ENCODE peak calls at places on chromosome 2, in four cellular contexts. One of them, this sample, is unnamed. For H3K36me3, the result is how much of the 10 kb centered on the place peaks cover.

GRCh38 chr2:182055993-182056392 is 70.3 kb downstream of the PPP1R1C start:
- DNase-seq in breast epithelium: no peak
- DNase-seq in H1: no peak
- DNase-seq in HCT116: no peak
- DNase-seq in this sample: no peak

GRCh38 chr2:219681301-219682290 is 54.2 kb downstream of the SLC4A3 start:
- DNase-seq in breast epithelium: no peak
- DNase-seq in H1: no peak
- DNase-seq in HCT116: no peak
- DNase-seq in this sample: no peak

GRCh38 chr2:241011751-241012510 is 13.5 kb downstream of the SNED1 start:
- DNase-seq in breast epithelium: peak
- DNase-seq in H1: no peak
- DNase-seq in HCT116: no peak
- DNase-seq in this sample: peak

GRCh38 chr2:155427470-155427869 is 729.0 kb downstream of the KCNJ3 start:
- DNase-seq in breast epithelium: no peak
- DNase-seq in H1: no peak
- DNase-seq in HCT116: no peak
- DNase-seq in this sample: no peak

GRCh38 chr2:44582363-44583008 is 220.7 kb downstream of the CAMKMT start:
- DNase-seq in breast epithelium: no peak
- DNase-seq in H1: no peak
- DNase-seq in HCT116: no peak
- DNase-seq in this sample: no peak

GRCh38 chr2:32212293-32212692 is 46.6 kb downstream of the SLC30A6 start:
- DNase-seq in breast epithelium: no peak
- DNase-seq in H1: no peak
- DNase-seq in HCT116: no peak
- DNase-seq in this sample: no peak

GRCh38 chr2:78892310-78892709 is 133.2 kb upstream of the REG3G start:
- DNase-seq in breast epithelium: no peak
- DNase-seq in H1: no peak
- DNase-seq in HCT116: no peak
- DNase-seq in this sample: no peak

GRCh38 chr2:20423376-20423775 is 23.5 kb upstream of the RHOB start:
- DNase-seq in breast epithelium: no peak
- DNase-seq in H1: no peak
- DNase-seq in HCT116: no peak
- DNase-seq in this sample: no peak

GRCh38 chr2:31429759-31430438 is 15.4 kb upstream of the XDH start:
- DNase-seq in breast epithelium: peak
- DNase-seq in H1: no peak
- DNase-seq in HCT116: peak
- DNase-seq in this sample: no peak

DNA sequence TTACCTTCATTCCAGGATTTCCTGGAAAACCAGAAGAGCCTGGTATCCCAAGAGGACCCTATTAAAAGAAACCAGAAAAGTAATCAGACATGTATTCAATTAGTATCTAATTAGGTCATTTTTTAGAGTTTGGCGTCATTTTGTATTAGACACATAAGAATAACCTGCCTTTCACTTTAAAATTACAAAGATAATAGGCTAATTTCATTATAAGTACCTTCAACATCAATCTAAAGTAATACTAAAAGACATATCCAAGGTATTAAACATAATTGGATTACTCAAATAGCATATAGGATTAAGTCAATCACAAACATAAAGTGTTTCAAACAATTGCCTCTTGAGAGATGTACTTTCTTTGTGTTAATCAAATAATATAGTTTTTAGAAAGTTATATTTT is 97.9 kb downstream of the COL3A1 start:
- DNase-seq in breast epithelium: no peak
- DNase-seq in H1: no peak
- DNase-seq in HCT116: no peak
- DNase-seq in this sample: no peak
- H3K36me3 ChIP-seq in breast epithelium: under half
- H3K36me3 ChIP-seq in H1: under half
- H3K36me3 ChIP-seq in HCT116: under half
- H3K36me3 ChIP-seq in this sample: under half

GRCh38 chr2:101277111-101277510 is 24.4 kb downstream of the CNOT11 start:
- DNase-seq in breast epithelium: no peak
- DNase-seq in H1: no peak
- DNase-seq in HCT116: no peak
- DNase-seq in this sample: peak
- TF ChIP-seq CTCF in breast epithelium: no peak
- TF ChIP-seq CTCF in H1: no peak
- TF ChIP-seq CTCF in HCT116: no peak
- TF ChIP-seq CTCF in this sample: no peak

GRCh38 chr2:163343316-163343715 is 392.5 kb downstream of the FIGN start:
- DNase-seq in breast epithelium: no peak
- DNase-seq in H1: no peak
- DNase-seq in HCT116: no peak
- DNase-seq in this sample: no peak

GRCh38 chr2:163351966-163352365 is 383.8 kb downstream of the FIGN start:
- DNase-seq in breast epithelium: no peak
- DNase-seq in H1: no peak
- DNase-seq in HCT116: no peak
- DNase-seq in this sample: no peak

GRCh38 chr2:163345795-163346573 is 389.8 kb downstream of the FIGN start:
- DNase-seq in breast epithelium: no peak
- DNase-seq in H1: no peak
- DNase-seq in HCT116: peak
- DNase-seq in this sample: no peak

GRCh38 chr2:163348843-163349395 is 386.9 kb downstream of the FIGN start:
- DNase-seq in breast epithelium: no peak
- DNase-seq in H1: no peak
- DNase-seq in HCT116: peak
- DNase-seq in this sample: no peak

DNA sequence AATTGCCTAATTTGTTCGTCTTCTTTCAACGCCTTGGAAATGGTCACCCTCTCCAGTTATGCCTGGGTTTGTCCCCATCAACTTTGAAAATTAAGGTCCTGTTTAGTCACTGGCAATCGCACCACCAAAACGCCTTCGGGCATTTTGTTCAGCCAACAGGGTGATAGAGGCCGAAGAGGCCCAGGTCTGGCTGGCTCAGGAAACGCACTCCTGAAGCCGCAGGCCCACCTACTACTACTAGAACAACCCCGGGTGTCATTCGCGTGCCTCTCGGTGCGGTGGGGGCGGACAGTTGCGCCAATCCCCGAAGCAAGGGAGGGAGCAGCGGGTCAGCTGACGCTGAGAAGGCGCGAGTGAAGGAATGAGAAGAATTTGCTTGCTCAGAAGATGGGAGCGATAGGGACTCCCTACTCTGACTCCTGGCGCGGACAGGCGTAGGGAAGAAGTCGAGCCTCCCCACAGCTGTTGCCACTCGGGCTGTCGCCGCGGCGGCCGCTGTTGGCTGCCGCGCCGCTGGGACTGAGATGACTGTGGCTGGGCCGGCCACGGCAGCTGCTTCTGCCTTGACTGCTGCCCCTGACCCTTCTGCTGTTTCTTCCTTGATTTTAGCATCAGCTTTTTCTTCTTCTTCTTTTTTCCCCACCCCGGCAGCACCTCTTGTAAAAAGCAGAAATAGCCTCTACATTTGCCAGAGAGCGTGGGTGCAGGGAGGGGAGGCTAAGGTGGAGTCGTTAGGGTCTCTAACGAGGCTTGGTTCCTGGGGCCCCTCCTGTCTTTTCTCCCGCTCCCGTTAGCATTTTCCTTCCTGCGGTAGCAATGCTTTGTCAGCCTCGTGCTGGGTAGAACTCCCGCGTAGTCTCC is 387.6 kb downstream of the FIGN start:
- DNase-seq in breast epithelium: peak
- DNase-seq in H1: peak
- DNase-seq in HCT116: peak
- DNase-seq in this sample: peak
- TF ChIP-seq POLR2A in breast epithelium: no peak
- TF ChIP-seq POLR2A in H1: peak
- TF ChIP-seq POLR2A in HCT116: no peak
- TF ChIP-seq POLR2A in this sample: no peak

GRCh38 chr2:85786444-85786843 is 32.7 kb downstream of the ATOH8 start:
- DNase-seq in breast epithelium: no peak
- DNase-seq in H1: no peak
- DNase-seq in HCT116: no peak
- DNase-seq in this sample: no peak
- H3K36me3 ChIP-seq in breast epithelium: under half
- H3K36me3 ChIP-seq in H1: under half
- H3K36me3 ChIP-seq in HCT116: under half
- H3K36me3 ChIP-seq in this sample: under half

DNA sequence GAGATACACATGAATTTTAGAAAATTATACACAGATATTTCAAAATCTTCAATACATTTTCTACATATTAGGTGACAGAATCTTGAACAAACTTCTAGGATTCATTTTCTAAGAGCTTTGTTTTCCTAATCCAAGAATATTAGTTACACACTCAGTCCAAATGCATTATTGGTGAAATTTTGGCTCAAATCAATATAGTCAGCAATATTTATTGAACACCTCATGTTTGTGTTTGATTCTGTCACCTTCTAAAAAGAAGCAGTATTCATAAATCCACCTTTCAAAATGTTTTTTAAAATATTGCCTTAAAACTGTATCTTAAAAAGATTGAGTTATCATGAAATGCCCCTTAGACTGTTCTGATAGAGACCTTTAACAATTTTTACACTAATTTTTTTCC is 40.2 kb downstream of the KCNH7 start:
- DNase-seq in breast epithelium: no peak
- DNase-seq in H1: no peak
- DNase-seq in HCT116: no peak
- DNase-seq in this sample: no peak
- TF ChIP-seq CTCF in breast epithelium: no peak
- TF ChIP-seq CTCF in H1: no peak
- TF ChIP-seq CTCF in HCT116: no peak
- TF ChIP-seq CTCF in this sample: no peak

DNA sequence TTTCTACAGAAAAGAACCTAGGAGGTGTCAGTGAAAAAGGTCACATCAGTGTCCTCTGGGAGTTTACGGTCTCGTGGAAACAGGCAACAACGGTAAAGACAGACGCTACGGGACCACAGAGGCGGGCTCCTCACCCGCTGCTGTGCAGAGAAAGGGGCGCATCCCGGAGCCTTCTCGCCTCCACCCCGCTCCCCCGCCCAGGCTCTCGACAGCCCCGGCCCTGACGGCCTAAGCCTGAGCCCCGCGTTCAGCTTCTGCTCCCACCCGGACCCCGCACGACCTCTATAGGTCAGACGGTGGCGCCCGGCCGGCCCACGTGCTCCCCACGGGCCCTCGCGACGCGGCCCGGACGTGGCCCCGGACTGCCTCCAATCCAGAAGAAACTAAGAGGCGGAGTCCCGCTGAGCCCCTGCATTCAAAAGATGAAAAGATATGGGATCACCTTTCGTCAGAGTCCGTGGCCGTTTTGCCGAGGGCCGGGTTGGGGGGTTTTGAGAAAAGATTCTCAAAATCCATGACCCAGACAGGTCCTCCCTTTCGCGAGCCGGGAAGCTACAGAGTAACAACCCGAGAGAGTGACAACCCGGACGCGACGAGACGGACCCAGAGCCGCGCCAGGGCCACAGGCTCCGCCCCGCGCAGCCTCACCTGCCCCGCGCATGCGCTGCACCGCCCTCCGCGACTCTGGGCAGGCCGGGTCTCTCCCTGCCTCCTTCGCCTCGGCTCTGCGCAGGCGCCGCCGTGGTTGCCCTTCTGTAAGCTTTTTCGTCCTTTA is at the start of gene ZC3H8:
- DNase-seq in breast epithelium: peak
- DNase-seq in H1: peak
- DNase-seq in HCT116: peak
- DNase-seq in this sample: peak
- TF ChIP-seq POLR2A in breast epithelium: peak
- TF ChIP-seq POLR2A in H1: peak
- TF ChIP-seq POLR2A in HCT116: peak
- TF ChIP-seq POLR2A in this sample: peak

GRCh38 chr2:47799210-47799609 is 16.3 kb downstream of the MSH6 start:
- DNase-seq in breast epithelium: no peak
- DNase-seq in H1: no peak
- DNase-seq in HCT116: no peak
- DNase-seq in this sample: no peak
- H3K36me3 ChIP-seq in breast epithelium: under half
- H3K36me3 ChIP-seq in H1: half or more
- H3K36me3 ChIP-seq in HCT116: half or more
- H3K36me3 ChIP-seq in this sample: half or more

GRCh38 chr2:143878131-143878530 is 641.8 kb downstream of the ZEB2 start:
- DNase-seq in breast epithelium: no peak
- DNase-seq in H1: no peak
- DNase-seq in HCT116: no peak
- DNase-seq in this sample: no peak

GRCh38 chr2:143875295-143876199 is 644.4 kb downstream of the ZEB2 start:
- DNase-seq in breast epithelium: no peak
- DNase-seq in H1: no peak
- DNase-seq in HCT116: no peak
- DNase-seq in this sample: no peak

GRCh38 chr2:143873886-143874285 is 646.0 kb downstream of the ZEB2 start:
- DNase-seq in breast epithelium: no peak
- DNase-seq in H1: no peak
- DNase-seq in HCT116: no peak
- DNase-seq in this sample: no peak

DNA sequence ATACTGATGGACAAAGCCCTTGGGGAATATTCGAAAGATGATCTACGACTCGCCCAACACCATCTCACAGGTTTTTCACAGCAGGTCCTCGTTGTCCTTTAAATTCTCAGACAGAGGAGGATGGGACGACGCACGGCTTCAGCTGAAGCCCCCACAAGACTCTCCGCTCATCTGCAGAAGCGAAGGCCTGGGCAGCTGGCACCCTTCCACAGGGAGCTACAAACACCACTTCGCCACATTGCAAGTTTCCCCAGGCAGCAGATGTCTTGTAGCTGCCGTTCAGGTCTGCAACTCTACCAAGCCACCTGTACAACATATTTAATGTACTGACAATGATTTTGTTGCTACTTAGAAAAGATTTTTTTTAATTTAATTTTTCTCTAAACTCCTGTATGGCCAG is 642.9 kb downstream of the ZEB2 start:
- DNase-seq in breast epithelium: no peak
- DNase-seq in H1: no peak
- DNase-seq in HCT116: no peak
- DNase-seq in this sample: no peak
- TF ChIP-seq CTCF in breast epithelium: no peak
- TF ChIP-seq CTCF in H1: no peak
- TF ChIP-seq CTCF in HCT116: no peak
- TF ChIP-seq CTCF in this sample: no peak

GRCh38 chr2:176269319-176270099 is at the start of gene MTX2:
- DNase-seq in breast epithelium: peak
- DNase-seq in H1: peak
- DNase-seq in HCT116: peak
- DNase-seq in this sample: peak
- TF ChIP-seq POLR2A in breast epithelium: no peak
- TF ChIP-seq POLR2A in H1: peak
- TF ChIP-seq POLR2A in HCT116: peak
- TF ChIP-seq POLR2A in this sample: peak